ENCODE peak calls at places on chromosome 15, in ten cellular contexts. One of them, this sample, is unnamed.

GRCh38 chr15:55319537-55320325 is 709 bp downstream of the PIGB start:
- DNase-seq in trophoblast cell: no peak
- DNase-seq in activated CD8-positive, alpha-beta memory T cell treated with anti-CD3 and anti-CD28 coated beads, Interleukin-2, amount 50 U/mL, for 48 hours: no peak
- DNase-seq in GM13976: peak; percentile 65
- DNase-seq in stimulated activated naive B cell treated with anti-CD40 and anti-IgM and Interleukin-4, amounts not matched to agents 10 μg/mL and 1 μg/mL and 100 μg/mL, for 72 hours: no peak
- DNase-seq in NCI-H510A treated with DMSO at 0.1 percent for 48 hours: no peak
- DNase-seq in T1000: no peak
- DNase-seq in NCI-H1436: no peak
- DNase-seq in esophagus squamous epithelium: no peak
- DNase-seq in neural crest cell: no peak
- DNase-seq in this sample: no peak

GRCh38 chr15:36506733-36507356 is 72.6 kb upstream of the CDIN1 start:
- DNase-seq in NCI-H510A treated with DMSO at 0.1 percent for 48 hours: no peak
- DNase-seq in GM13976: no peak
- DNase-seq in T1000: no peak
- DNase-seq in trophoblast cell: no peak
- DNase-seq in stimulated activated naive B cell treated with anti-CD40 and anti-IgM and Interleukin-4, amounts not matched to agents 10 μg/mL and 1 μg/mL and 100 μg/mL, for 72 hours: no peak
- DNase-seq in NCI-H1436: no peak
- DNase-seq in activated CD8-positive, alpha-beta memory T cell treated with anti-CD3 and anti-CD28 coated beads, Interleukin-2, amount 50 U/mL, for 48 hours: no peak
- DNase-seq in neural crest cell: no peak
- DNase-seq in esophagus squamous epithelium: no peak
- DNase-seq in this sample: no peak

GRCh38 chr15:32987067-32987466 is 207.4 kb downstream of the FMN1 start:
- DNase-seq in stimulated activated naive B cell treated with anti-CD40 and anti-IgM and Interleukin-4, amounts not matched to agents 10 μg/mL and 1 μg/mL and 100 μg/mL, for 72 hours: no peak
- DNase-seq in activated CD8-positive, alpha-beta memory T cell treated with anti-CD3 and anti-CD28 coated beads, Interleukin-2, amount 50 U/mL, for 48 hours: no peak
- DNase-seq in esophagus squamous epithelium: no peak
- DNase-seq in T1000: no peak
- DNase-seq in neural crest cell: no peak
- DNase-seq in NCI-H510A treated with DMSO at 0.1 percent for 48 hours: no peak
- DNase-seq in GM13976: no peak
- DNase-seq in NCI-H1436: no peak
- DNase-seq in trophoblast cell: no peak
- DNase-seq in this sample: no peak

GRCh38 chr15:58086479-58086878 is 21.0 kb upstream of the ALDH1A2 start:
- DNase-seq in GM13976: no peak
- DNase-seq in stimulated activated naive B cell treated with anti-CD40 and anti-IgM and Interleukin-4, amounts not matched to agents 10 μg/mL and 1 μg/mL and 100 μg/mL, for 72 hours: no peak
- DNase-seq in trophoblast cell: no peak
- DNase-seq in activated CD8-positive, alpha-beta memory T cell treated with anti-CD3 and anti-CD28 coated beads, Interleukin-2, amount 50 U/mL, for 48 hours: no peak
- DNase-seq in esophagus squamous epithelium: no peak
- DNase-seq in T1000: no peak
- DNase-seq in NCI-H1436: no peak
- DNase-seq in neural crest cell: no peak
- DNase-seq in NCI-H510A treated with DMSO at 0.1 percent for 48 hours: no peak
- DNase-seq in this sample: peak; percentile 42

GRCh38 chr15:78449220-78449999 is 11.4 kb downstream of the IREB2 start:
- DNase-seq in esophagus squamous epithelium: no peak
- DNase-seq in activated CD8-positive, alpha-beta memory T cell treated with anti-CD3 and anti-CD28 coated beads, Interleukin-2, amount 50 U/mL, for 48 hours: no peak
- DNase-seq in NCI-H1436: no peak
- DNase-seq in NCI-H510A treated with DMSO at 0.1 percent for 48 hours: no peak
- DNase-seq in trophoblast cell: no peak
- DNase-seq in T1000: no peak
- DNase-seq in stimulated activated naive B cell treated with anti-CD40 and anti-IgM and Interleukin-4, amounts not matched to agents 10 μg/mL and 1 μg/mL and 100 μg/mL, for 72 hours: no peak
- DNase-seq in neural crest cell: no peak
- DNase-seq in GM13976: no peak
- DNase-seq in this sample: no peak

GRCh38 chr15:90645873-90646605 is 71.1 kb upstream of the BLM start:
- DNase-seq in T1000: no peak
- DNase-seq in NCI-H1436: no peak
- DNase-seq in stimulated activated naive B cell treated with anti-CD40 and anti-IgM and Interleukin-4, amounts not matched to agents 10 μg/mL and 1 μg/mL and 100 μg/mL, for 72 hours: no peak
- DNase-seq in neural crest cell: no peak
- DNase-seq in activated CD8-positive, alpha-beta memory T cell treated with anti-CD3 and anti-CD28 coated beads, Interleukin-2, amount 50 U/mL, for 48 hours: no peak
- DNase-seq in esophagus squamous epithelium: no peak
- DNase-seq in NCI-H510A treated with DMSO at 0.1 percent for 48 hours: no peak
- DNase-seq in GM13976: no peak
- DNase-seq in trophoblast cell: peak; percentile 69
- DNase-seq in this sample: no peak

GRCh38 chr15:73697033-73697467 is 12.9 kb downstream of the CD276 start:
- DNase-seq in trophoblast cell: no peak
- DNase-seq in esophagus squamous epithelium: peak; percentile 42
- DNase-seq in NCI-H510A treated with DMSO at 0.1 percent for 48 hours: peak; percentile 74
- DNase-seq in T1000: peak; percentile 75
- DNase-seq in stimulated activated naive B cell treated with anti-CD40 and anti-IgM and Interleukin-4, amounts not matched to agents 10 μg/mL and 1 μg/mL and 100 μg/mL, for 72 hours: peak; percentile 52
- DNase-seq in GM13976: peak; percentile 84
- DNase-seq in activated CD8-positive, alpha-beta memory T cell treated with anti-CD3 and anti-CD28 coated beads, Interleukin-2, amount 50 U/mL, for 48 hours: peak; percentile 83
- DNase-seq in neural crest cell: peak; percentile 22
- DNase-seq in NCI-H1436: peak; percentile 14
- DNase-seq in this sample: peak; percentile 99

GRCh38 chr15:100788080-100788730 is 91.4 kb upstream of the ALDH1A3 start:
- DNase-seq in activated CD8-positive, alpha-beta memory T cell treated with anti-CD3 and anti-CD28 coated beads, Interleukin-2, amount 50 U/mL, for 48 hours: peak; percentile 20
- DNase-seq in neural crest cell: no peak
- DNase-seq in NCI-H510A treated with DMSO at 0.1 percent for 48 hours: no peak
- DNase-seq in NCI-H1436: no peak
- DNase-seq in trophoblast cell: no peak
- DNase-seq in GM13976: peak; percentile 12
- DNase-seq in esophagus squamous epithelium: no peak
- DNase-seq in stimulated activated naive B cell treated with anti-CD40 and anti-IgM and Interleukin-4, amounts not matched to agents 10 μg/mL and 1 μg/mL and 100 μg/mL, for 72 hours: no peak
- DNase-seq in T1000: no peak
- DNase-seq in this sample: no peak

GRCh38 chr15:94236638-94237037 is 5.3 kb downstream of the MCTP2 start:
- DNase-seq in NCI-H1436: no peak
- DNase-seq in T1000: no peak
- DNase-seq in trophoblast cell: no peak
- DNase-seq in GM13976: no peak
- DNase-seq in esophagus squamous epithelium: no peak
- DNase-seq in activated CD8-positive, alpha-beta memory T cell treated with anti-CD3 and anti-CD28 coated beads, Interleukin-2, amount 50 U/mL, for 48 hours: no peak
- DNase-seq in neural crest cell: no peak
- DNase-seq in NCI-H510A treated with DMSO at 0.1 percent for 48 hours: no peak
- DNase-seq in stimulated activated naive B cell treated with anti-CD40 and anti-IgM and Interleukin-4, amounts not matched to agents 10 μg/mL and 1 μg/mL and 100 μg/mL, for 72 hours: no peak
- DNase-seq in this sample: no peak

GRCh38 chr15:63352808-63353207 is 28.8 kb downstream of the CA12 start:
- DNase-seq in NCI-H1436: no peak
- DNase-seq in GM13976: no peak
- DNase-seq in stimulated activated naive B cell treated with anti-CD40 and anti-IgM and Interleukin-4, amounts not matched to agents 10 μg/mL and 1 μg/mL and 100 μg/mL, for 72 hours: no peak
- DNase-seq in NCI-H510A treated with DMSO at 0.1 percent for 48 hours: no peak
- DNase-seq in neural crest cell: no peak
- DNase-seq in esophagus squamous epithelium: no peak
- DNase-seq in T1000: no peak
- DNase-seq in activated CD8-positive, alpha-beta memory T cell treated with anti-CD3 and anti-CD28 coated beads, Interleukin-2, amount 50 U/mL, for 48 hours: no peak
- DNase-seq in trophoblast cell: no peak
- DNase-seq in this sample: no peak

This sample was measured in HT1080.